ENCODE peak calls at places on chromosomes 13 and 19, in four cellular contexts. B is IMR-90; W is activated T-helper 1 cell treated with anti-CD3 and anti-CD28 coated beads, Interleukin-12 subunit alpha, Interleukin-12 subunit beta, Interleukin-2, Interleukin-4 antibody, amounts not matched to agents 30 ng/mL and 10 ng/mL and 1 ng/mL, durations not matched to agents 14 hours and 24 hours and 36 hours; Z is fibroblast of the aortic adventitia. I is an unnamed sample.

GRCh38 chr19:36049080-36049698 is 4.9 kb downstream of the THAP8 start:
- DNase-seq in Z (no peak), W (no peak), B (no peak), I (no peak)

GRCh38 chr19:16361926-16362325 is 37.3 kb downstream of the KLF2 start:
- DNase-seq in Z (no peak), B (no peak), W (no peak), I (no peak)

GRCh38 chr19:16379521-16380313 is 55.1 kb downstream of the KLF2 start:
- DNase-seq in Z (no peak), W (no peak), B (no peak), I (no peak)

GRCh38 chr13:36841411-36841810 is 22.4 kb downstream of the RFXAP start:
- DNase-seq in W (no peak), B (no peak), Z (peak), I (no peak)

GRCh38 chr13:35995136-35995535 is 136.0 kb downstream of the DCLK1 start:
- DNase-seq in W (no peak), Z (peak), B (no peak), I (no peak)

GRCh38 chr13:22211876-22212275 is 541.0 kb downstream of the FGF9 start:
- DNase-seq in B (no peak), Z (no peak), W (no peak), I (no peak)

GRCh38 chr19:39483141-39483540 is 2.5 kb downstream of the TIMM50 start:
- DNase-seq in Z (no peak), B (no peak), W (no peak), I (no peak)

GRCh38 chr19:40621966-40622772 is 21.0 kb downstream of the LTBP4 start:
- DNase-seq in Z (no peak), B (no peak), W (no peak), I (no peak)

GRCh38 chr13:95246292-95247082 is 54.8 kb downstream of the ABCC4 start:
- DNase-seq in W (no peak), B (no peak), Z (no peak), I (no peak)

GRCh38 chr19:53467503-53468262 is at the start of gene ZNF813:
- DNase-seq in B (peak), W (peak), Z (peak), I (peak)

GRCh38 chr13:102846261-102847015 is 606 bp downstream of the ERCC5 start:
- DNase-seq in Z (peak), B (peak), W (peak), I (peak)

GRCh38 chr19:38251564-38252051 is 4.6 kb downstream of the PPP1R14A start:
- DNase-seq in W (no peak), Z (no peak), B (no peak), I (no peak)

GRCh38 chr19:4870025-4870700 is 2.7 kb upstream of the PLIN3 start:
- DNase-seq in W (no peak), B (peak), Z (peak), I (peak)

GRCh38 chr13:98450495-98451167 is 126.3 kb downstream of the STK24 start:
- DNase-seq in B (no peak), Z (no peak), W (no peak), I (no peak)

GRCh38 chr13:25291691-25292090 is 4.4 kb upstream of the MTMR6 start:
- DNase-seq in B (no peak), W (no peak), Z (no peak), I (no peak)

GRCh38 chr13:108944760-108945159 is 315.3 kb downstream of the MYO16 start:
- DNase-seq in B (no peak), Z (peak), W (no peak), I (no peak)

GRCh38 chr19:13463296-13463695 is 43.0 kb downstream of the CACNA1A start:
- DNase-seq in Z (peak), B (peak), W (no peak), I (no peak)

GRCh38 chr19:5083547-5083965 is 114.6 kb downstream of the KDM4B start:
- DNase-seq in B (no peak), W (no peak), Z (peak), I (no peak)

GRCh38 chr19:43651758-43652545 is 12.3 kb upstream of the CADM4 start:
- DNase-seq in W (peak), Z (peak), B (peak), I (peak)

GRCh38 chr13:36353001-36353400 is 6.8 kb upstream of the SPART start:
- DNase-seq in W (no peak), Z (peak), B (no peak), I (no peak)

GRCh38 chr19:6423499-6424189 is 967 bp downstream of the KHSRP start:
- DNase-seq in Z (peak), W (peak), B (peak), I (no peak)

GRCh38 chr13:95100525-95101121 is 200.6 kb downstream of the ABCC4 start:
- DNase-seq in Z (peak), B (peak), W (no peak), I (no peak)

GRCh38 chr13:102922184-102922583 is 76.4 kb downstream of the ERCC5 start:
- DNase-seq in B (no peak), W (no peak), Z (no peak), I (no peak)

GRCh38 chr19:45553464-45553863 is 31.1 kb downstream of the OPA3 start:
- DNase-seq in B (no peak), Z (no peak), W (no peak), I (no peak)

GRCh38 chr19:29292146-29292545 is 79.2 kb upstream of the UQCRFS1 start:
- DNase-seq in Z (no peak), B (no peak), W (no peak), I (no peak)

GRCh38 chr13:58151452-58151851 is 519.9 kb downstream of the PCDH17 start:
- DNase-seq in Z (no peak), W (no peak), B (no peak), I (no peak)

GRCh38 chr19:4878491-4878968 is 11.1 kb upstream of the PLIN3 start:
- DNase-seq in W (no peak), Z (no peak), B (no peak), I (peak)

GRCh38 chr13:85864963-85865530 is 65.8 kb upstream of the SLITRK6 start:
- DNase-seq in Z (no peak), W (no peak), B (peak), I (no peak)

GRCh38 chr13:101025519-101025918 is 350.9 kb upstream of the TMTC4 start:
- DNase-seq in B (no peak), Z (no peak), W (no peak), I (no peak)

GRCh38 chr19:14363203-14364097 is 17.8 kb upstream of the ADGRE5 start:
- DNase-seq in W (no peak), Z (peak), B (peak), I (peak)

GRCh38 chr19:45769821-45770191 is 754 bp upstream of the SIX5 start:
- DNase-seq in B (peak), W (peak), Z (peak), I (peak)

GRCh38 chr13:34719060-34719875 is 222.8 kb upstream of the NBEA start:
- DNase-seq in Z (no peak), W (no peak), B (no peak), I (no peak)